ENCODE peak calls at places on chromosomes 13 and 19, in six cellular contexts. B is brain microvascular endothelial cell, O is psoas muscle, Y is ascending aorta, U is neural progenitor cell, I is left lung. S is an unnamed sample. For H3K27me3, the result is how much of the 10 kb centered on the place peaks cover.

GRCh38 chr19:8517551-8518442 is 3.8 kb upstream of the ZNF414 start:
- DNase-seq in O (no peak), I (no peak), B (no peak), Y (no peak), U (no peak), S (peak)

GRCh38 chr13:76822691-76823267 is 63.4 kb downstream of the KCTD12 start:
- DNase-seq in Y (no peak), B (no peak), U (no peak), I (no peak), O (no peak), S (no peak)

GRCh38 chr19:7869910-7870511 is 4.2 kb downstream of the PRR36 start:
- DNase-seq in O (peak), B (no peak), I (no peak), U (peak), Y (no peak), S (peak)

GRCh38 chr19:33622505-33622808 is 704 bp downstream of the CHST8 start:
- DNase-seq in U (peak), I (no peak), O (no peak), Y (no peak), B (no peak), S (no peak)

GRCh38 chr19:45668342-45668871 is 386 bp downstream of the GIPR start:
- DNase-seq in O (no peak), B (no peak), U (no peak), I (peak), Y (no peak), S (no peak)

GRCh38 chr13:24159921-24160324 is 597 bp upstream of the SPATA13 start:
- DNase-seq in U (peak), I (peak), O (no peak), B (no peak), Y (no peak), S (no peak)

GRCh38 chr13:35711909-35712308 is 235.4 kb upstream of the MAB21L1 start:
- DNase-seq in I (no peak), Y (no peak), B (no peak), O (no peak), U (no peak), S (no peak)

GRCh38 chr13:99086149-99086868 is 108.4 kb upstream of the DOCK9 start:
- DNase-seq in Y (no peak), I (peak), O (peak), U (peak), B (peak), S (peak)

GRCh38 chr13:25046985-25047660 is 48.8 kb upstream of the PABPC3 start:
- DNase-seq in O (no peak), I (peak), U (peak), Y (no peak), B (peak), S (no peak)

GRCh38 chr13:66323695-66324094 is 906.4 kb downstream of the PCDH9 start:
- DNase-seq in Y (no peak), O (no peak), U (no peak), B (no peak), I (no peak), S (no peak)

GRCh38 chr13:19069684-19070397 is 111.8 kb downstream of the TUBA3C start:
- DNase-seq in I (no peak), B (no peak), O (no peak), Y (no peak), U (no peak), S (no peak)

GRCh38 chr19:5286465-5287029 is 54.1 kb downstream of the PTPRS start:
- DNase-seq in O (no peak), I (no peak), U (no peak), B (no peak), Y (no peak), S (no peak)

GRCh38 chr13:60514891-60515290 is 117.9 kb downstream of the TDRD3 start:
- DNase-seq in Y (no peak), U (no peak), O (no peak), B (no peak), I (no peak), S (no peak)

GRCh38 chr19:4229179-4229931 is at the start of gene EBI3:
- DNase-seq in O (peak), Y (no peak), U (no peak), I (no peak), B (peak), S (no peak)

GRCh38 chr13:107534548-107534947 is 680.8 kb downstream of the LIG4 start:
- DNase-seq in I (no peak), Y (no peak), O (no peak), U (no peak), B (no peak), S (no peak)

GRCh38 chr13:112261924-112262323 is 114.2 kb upstream of the SPACA7 start:
- DNase-seq in B (no peak), Y (no peak), I (no peak), O (no peak), U (no peak), S (no peak)

GRCh38 chr13:99067160-99067985 is 89.5 kb upstream of the DOCK9 start:
- DNase-seq in B (peak), I (no peak), U (no peak), O (no peak), Y (no peak), S (no peak)

GRCh38 chr19:17497149-17497798 is 14.2 kb upstream of the PGLS start:
- DNase-seq in Y (no peak), I (no peak), O (no peak), U (no peak), B (no peak), S (no peak)

GRCh38 chr19:3821857-3822364 is 35.7 kb upstream of the MATK start:
- DNase-seq in I (peak), U (peak), B (peak), O (peak), Y (no peak), S (peak)

GRCh38 chr13:90171649-90172048 is 1175.8 kb upstream of the MIR17HG start:
- DNase-seq in Y (no peak), B (no peak), I (no peak), O (no peak), U (no peak), S (no peak)

GRCh38 chr13:57629391-57629804 is 2.1 kb upstream of the PCDH17 start:
- DNase-seq in I (peak), O (no peak), Y (no peak), B (no peak), U (no peak), S (peak)

GRCh38 chr13:79385694-79386093 is 20.4 kb downstream of the RBM26 start:
- DNase-seq in O (no peak), I (no peak), Y (no peak), B (no peak), U (no peak), S (no peak)

GRCh38 chr13:36297600-36298338 is at the start of gene CCDC169:
- DNase-seq in O (peak), U (peak), B (peak), Y (no peak), I (peak), S (peak)

GRCh38 chr19:58053480-58054156 is 5.5 kb upstream of the ZNF135 start:
- DNase-seq in O (no peak), U (no peak), I (no peak), Y (no peak), B (no peak), S (no peak)

GRCh38 chr19:30047355-30047895 is 105.4 kb downstream of the URI1 start:
- DNase-seq in B (no peak), U (no peak), I (no peak), Y (no peak), O (no peak), S (no peak)

GRCh38 chr19:3642987-3643386 is 16.4 kb upstream of the CACTIN start:
- DNase-seq in O (no peak), Y (no peak), U (peak), B (no peak), I (no peak), S (no peak)

GRCh38 chr19:4278926-4279529 is at the start of gene SHD:
- DNase-seq in U (peak), I (no peak), O (no peak), Y (no peak), B (no peak), S (no peak)

GRCh38 chr19:16660763-16661479 is at the start of gene TMEM38A:
- DNase-seq in I (peak), U (peak), Y (no peak), O (peak), B (no peak), S (peak)

GRCh38 chr19:42596391-42597071 is 1.8 kb upstream of the CEACAM8 start:
- DNase-seq in O (peak), B (no peak), I (peak), Y (no peak), U (peak), S (peak)

GRCh38 chr19:4389064-4389375 is 11.3 kb downstream of the SH3GL1 start:
- DNase-seq in I (no peak), B (no peak), O (no peak), U (no peak), Y (no peak), S (no peak)

GRCh38 chr13:66425741-66426140 is 804.4 kb downstream of the PCDH9 start:
- DNase-seq in Y (no peak), U (no peak), B (peak), I (no peak), O (no peak), S (no peak)

GRCh38 chr19:16041571-16042386 is 34.5 kb upstream of the TPM4 start:
- DNase-seq in I (peak), B (peak), O (peak), U (peak), Y (no peak), S (peak)

GRCh38 chr19:24054044-24054935 is 32.7 kb upstream of the ZNF254 start:
- DNase-seq in B (peak), O (no peak), I (no peak), Y (no peak), U (no peak), S (no peak)

GRCh38 chr13:77580748-77581147 is 45.2 kb downstream of the SCEL start:
- DNase-seq in O (no peak), I (no peak), B (no peak), U (no peak), Y (no peak), S (no peak)

GRCh38 chr13:113788413-113789135 is 29.5 kb downstream of the TMEM255B start:
- DNase-seq in I (no peak), Y (no peak), O (no peak), U (no peak), B (no peak), S (peak)

GRCh38 chr19:41872775-41873647 is 4.1 kb upstream of the CD79A start:
- DNase-seq in I (peak), O (peak), B (peak), U (peak), Y (no peak), S (peak)

GRCh38 chr19:45676851-45677263 is 8.8 kb downstream of the GIPR start:
- DNase-seq in I (peak), U (no peak), B (no peak), O (no peak), Y (no peak), S (peak)

GRCh38 chr13:68813397-68813796 is 1294.2 kb upstream of the ATXN8OS start:
- DNase-seq in I (no peak), Y (no peak), U (no peak), O (no peak), B (no peak), S (no peak)

GRCh38 chr13:68806125-68806524 is 1301.5 kb upstream of the ATXN8OS start:
- DNase-seq in Y (no peak), U (no peak), I (no peak), B (no peak), O (no peak), S (no peak)

GRCh38 chr13:68808456-68808855 is 1299.2 kb upstream of the ATXN8OS start:
- DNase-seq in I (no peak), O (no peak), B (no peak), U (no peak), Y (no peak), S (no peak)

GRCh38 chr13:68810660-68811059 is 1297.0 kb upstream of the ATXN8OS start:
- DNase-seq in I (no peak), O (no peak), B (no peak), Y (no peak), U (peak), S (no peak)
- TF ChIP-seq CTCF in I (no peak), O (no peak), B (no peak), Y (no peak), U (peak), S (no peak)

GRCh38 chr19:50377051-50377441 is 789 bp downstream of the NR1H2 start:
- DNase-seq in U (no peak), I (no peak), O (peak), Y (no peak), B (no peak), S (peak)
- H3K27ac ChIP-seq in U (no peak), I (peak), O (no peak), Y (peak), B (no peak), S (peak)

DNA sequence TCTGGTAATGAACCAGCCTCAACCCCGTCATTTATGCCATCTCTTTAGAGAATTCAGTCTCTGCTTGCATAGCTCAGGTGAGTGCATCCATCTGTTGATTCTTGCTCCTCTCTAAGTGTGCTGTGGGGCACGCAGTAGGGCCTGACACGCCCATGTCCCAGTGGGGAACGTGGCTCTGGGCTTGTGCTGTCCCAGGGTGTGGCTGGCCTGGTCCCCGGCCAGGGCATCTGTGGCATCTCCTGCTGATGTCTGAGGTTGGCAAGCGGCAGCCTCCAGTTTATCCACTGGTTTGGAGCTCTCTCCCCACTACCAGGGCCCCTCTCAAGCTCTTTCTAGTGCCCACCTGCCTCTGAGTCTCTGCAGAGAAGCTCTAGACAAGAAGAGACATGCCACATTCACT is 146.6 kb upstream of the GJB6 start:
- DNase-seq in Y (no peak), O (no peak), I (no peak), U (no peak), B (no peak), S (no peak)
- H3K27me3 ChIP-seq in Y (under half), O (under half), I (under half), U (under half), B (under half), S (under half)

DNA sequence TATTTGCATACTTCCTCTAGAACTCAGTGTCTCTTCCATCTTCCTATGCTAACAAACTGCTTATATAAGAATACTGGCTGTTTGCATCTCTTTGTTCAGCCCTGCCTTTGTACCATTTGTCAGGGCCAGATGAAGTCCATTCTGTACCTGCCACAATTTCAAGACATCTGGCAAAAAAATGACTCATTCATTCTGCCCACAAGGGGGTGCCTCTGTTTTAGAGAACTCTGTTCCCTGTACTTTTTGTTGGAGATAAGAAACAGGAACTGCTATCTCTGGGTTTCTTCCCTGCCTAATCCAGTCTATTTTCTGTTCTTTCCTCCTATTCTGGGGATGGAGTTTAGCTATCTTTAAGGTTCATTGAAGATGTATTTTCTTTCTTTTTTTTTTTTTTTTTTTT is 23.0 kb downstream of the ZNF568 start:
- DNase-seq in U (no peak), O (no peak), I (no peak), B (no peak), Y (no peak), S (no peak)
- TF ChIP-seq CTCF in U (no peak), O (no peak), I (no peak), B (no peak), Y (no peak), S (no peak)

GRCh38 chr13:44142540-44142867 is 231.1 kb upstream of the SERP2 start:
- DNase-seq in O (no peak), U (no peak), Y (no peak), I (no peak), B (no peak), S (no peak)

GRCh38 chr13:44140146-44140545 is 233.5 kb upstream of the SERP2 start:
- DNase-seq in B (no peak), I (no peak), O (no peak), Y (no peak), U (peak), S (peak)

GRCh38 chr13:44141725-44142539 is 231.7 kb upstream of the SERP2 start:
- DNase-seq in Y (peak), O (peak), U (peak), I (peak), B (peak), S (peak)

GRCh38 chr13:44141213-44141724 is 232.4 kb upstream of the SERP2 start:
- DNase-seq in B (no peak), O (no peak), I (no peak), U (peak), Y (no peak), S (no peak)

GRCh38 chr13:44142911-44143665 is 230.5 kb upstream of the SERP2 start:
- DNase-seq in I (no peak), U (no peak), B (peak), Y (no peak), O (no peak), S (no peak)
- H3K27ac ChIP-seq in I (peak), U (no peak), B (peak), Y (no peak), O (peak), S (peak)

GRCh38 chr19:1315470-1316166 is 29.9 kb downstream of the EFNA2 start:
- DNase-seq in B (peak), Y (no peak), O (peak), I (peak), U (peak), S (peak)
- H3K27me3 ChIP-seq in B (under half), Y (under half), O (under half), I (under half), U (under half), S (under half)